ENCODE peak calls at places on chromosomes 5 and 9, in six cellular contexts. H is GM12878, X is K562, W is HepG2, M is H1, T is GM12892. N is an unnamed sample.

GRCh38 chr9:3873818-3874217 is 348.0 kb upstream of the RFX3 start:
- DNase-seq in X (no peak), W (no peak), M (no peak), H (no peak), T (no peak), N (no peak)

GRCh38 chr9:4738866-4739586 is 2.0 kb downstream of the AK3 start:
- DNase-seq in W (peak), X (peak), M (no peak), H (no peak), T (no peak), N (no peak)

GRCh38 chr9:124008307-124008854 is 3.2 kb upstream of the LHX2 start:
- DNase-seq in X (no peak), T (no peak), H (no peak), M (peak), W (no peak), N (no peak)

GRCh38 chr5:29367176-29367833 is 1826.2 kb upstream of the CDH6 start:
- DNase-seq in X (no peak), H (no peak), W (peak), M (no peak), T (no peak), N (no peak)

GRCh38 chr5:156359452-156359851 is 32.5 kb downstream of the SGCD start:
- DNase-seq in H (no peak), X (no peak), W (no peak), M (no peak), T (no peak), N (no peak)

GRCh38 chr5:155773680-155774079 is 553.3 kb upstream of the SGCD start:
- DNase-seq in M (no peak), W (no peak), X (no peak), T (no peak), H (no peak), N (no peak)

GRCh38 chr9:14400658-14400995 is 86.7 kb upstream of the NFIB start:
- DNase-seq in H (no peak), W (peak), X (peak), M (peak), T (no peak), N (no peak)

GRCh38 chr5:89968870-89969472 is 440.6 kb downstream of the CETN3 start:
- DNase-seq in M (no peak), W (no peak), H (no peak), T (no peak), X (no peak), N (no peak)

GRCh38 chr5:43287493-43287892 is 25.7 kb downstream of the HMGCS1 start:
- DNase-seq in M (no peak), W (no peak), X (no peak), T (no peak), H (no peak), N (no peak)

GRCh38 chr9:124764774-124765438 is 6.2 kb downstream of the NR6A1 start:
- DNase-seq in H (no peak), M (no peak), W (peak), T (no peak), X (peak), N (no peak)

GRCh38 chr5:111121926-111122325 is 29.8 kb downstream of the WDR36 start:
- DNase-seq in X (no peak), W (no peak), T (no peak), M (no peak), H (no peak), N (no peak)

GRCh38 chr9:33249087-33249657 is 9.2 kb downstream of the SPINK4 start:
- DNase-seq in H (no peak), M (no peak), T (no peak), W (no peak), X (no peak), N (no peak)

GRCh38 chr9:137502008-137502913 is 43.1 kb upstream of the NSMF start:
- DNase-seq in T (peak), H (no peak), M (no peak), X (peak), W (no peak), N (peak)

GRCh38 chr5:171975262-171975876 is 31.1 kb downstream of the FBXW11 start:
- DNase-seq in W (no peak), M (no peak), X (no peak), H (no peak), T (no peak), N (no peak)

GRCh38 chr5:141632650-141633049 is 4.0 kb downstream of the HDAC3 start:
- DNase-seq in H (no peak), W (no peak), T (no peak), X (no peak), M (no peak), N (no peak)

GRCh38 chr5:88727705-88728313 is 155.2 kb downstream of the MEF2C start:
- DNase-seq in M (no peak), T (no peak), X (peak), W (no peak), H (no peak), N (no peak)

GRCh38 chr9:104232781-104233341 is 138.8 kb downstream of the SMC2 start:
- DNase-seq in H (no peak), X (no peak), M (no peak), W (no peak), T (no peak), N (no peak)

GRCh38 chr5:109739741-109740140 is 50.0 kb downstream of the MAN2A1 start:
- DNase-seq in X (no peak), T (no peak), W (no peak), M (no peak), H (no peak), N (no peak)

GRCh38 chr5:155015239-155015638 is 1.7 kb downstream of the KIF4B start:
- DNase-seq in M (no peak), T (no peak), H (no peak), X (no peak), W (no peak), N (no peak)

GRCh38 chr5:72138943-72139467 is 31.7 kb downstream of the MAP1B start:
- DNase-seq in H (peak), M (no peak), W (no peak), X (peak), T (no peak), N (no peak)

GRCh38 chr5:172147857-172148256 is 40.2 kb downstream of the STK10 start:
- DNase-seq in M (no peak), W (no peak), T (no peak), H (no peak), X (peak), N (no peak)

GRCh38 chr5:81579525-81579924 is 171.4 kb downstream of the SSBP2 start:
- DNase-seq in X (peak), H (no peak), T (no peak), M (no peak), W (no peak), N (no peak)

GRCh38 chr9:93295031-93295430 is 111.1 kb downstream of the WNK2 start:
- DNase-seq in H (no peak), M (no peak), W (no peak), T (no peak), X (no peak), N (peak)

GRCh38 chr9:117296453-117296852 is 118.4 kb downstream of the ASTN2 start:
- DNase-seq in T (no peak), W (no peak), M (no peak), H (no peak), X (no peak), N (no peak)

GRCh38 chr9:3957296-3957695 is 342.6 kb downstream of the GLIS3 start:
- DNase-seq in H (no peak), X (no peak), T (no peak), W (no peak), M (no peak), N (no peak)

GRCh38 chr5:138449501-138450239 is 10.8 kb downstream of the REEP2 start:
- DNase-seq in T (peak), X (peak), H (no peak), W (peak), M (peak), N (peak)

GRCh38 chr9:132946216-132946615 is 1.8 kb upstream of the TSC1 start:
- DNase-seq in H (no peak), T (no peak), W (no peak), X (no peak), M (no peak), N (no peak)

GRCh38 chr9:113599647-113600476 is 136.3 kb downstream of the RGS3 start:
- DNase-seq in M (no peak), X (no peak), H (no peak), T (no peak), W (no peak), N (no peak)

GRCh38 chr5:95759634-95760033 is 28.5 kb downstream of the RHOBTB3 start:
- DNase-seq in T (no peak), M (no peak), H (no peak), W (peak), X (no peak), N (no peak)

GRCh38 chr5:72366324-72366976 is 46.3 kb downstream of the PTCD2 start:
- DNase-seq in T (no peak), W (peak), X (peak), H (peak), M (no peak), N (no peak)

GRCh38 chr5:128163991-128164390 is 80.4 kb downstream of the SLC12A2 start:
- DNase-seq in X (no peak), M (no peak), T (no peak), H (no peak), W (no peak), N (no peak)

GRCh38 chr9:129402341-129402739 is 218.6 kb downstream of the C9orf50 start:
- DNase-seq in X (no peak), M (peak), W (no peak), T (no peak), H (no peak), N (no peak)

GRCh38 chr9:18585996-18586395 is 112.0 kb downstream of the ADAMTSL1 start:
- DNase-seq in T (no peak), M (no peak), W (no peak), H (no peak), X (no peak), N (no peak)

DNA sequence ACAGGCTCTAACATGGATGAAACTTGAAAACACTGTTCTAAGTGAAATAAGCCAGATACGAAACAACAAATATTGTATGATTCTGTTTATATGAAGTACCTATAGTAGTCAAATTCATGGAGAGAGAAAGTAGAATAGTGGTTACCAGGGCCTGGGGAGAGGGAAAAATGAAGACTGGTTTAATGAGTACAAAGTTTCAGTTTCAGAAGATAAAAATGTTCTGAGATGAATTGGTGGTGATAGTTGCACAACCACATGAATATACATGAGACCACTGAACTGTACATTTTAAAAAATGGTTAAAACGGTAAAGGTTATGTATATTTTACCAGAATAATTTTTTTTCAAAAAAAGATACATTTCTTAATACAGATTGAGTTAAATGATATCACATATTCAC is 521.5 kb downstream of the EFNA5 start:
- DNase-seq in X (no peak), M (no peak), T (no peak), H (peak), W (no peak), N (no peak)
- TF ChIP-seq TAF1 in X (no peak), M (no peak), T (no peak), H (no peak), W (no peak), N (no peak)

GRCh38 chr5:84383816-84384603 is 670 bp downstream of the EDIL3 start:
- DNase-seq in H (no peak), T (no peak), M (peak), X (no peak), W (no peak), N (no peak)
- TF ChIP-seq POLR2A in H (no peak), T (no peak), M (no peak), X (no peak), W (no peak), N (no peak)

GRCh38 chr9:126550891-126551351 is 62.8 kb upstream of the LMX1B start:
- DNase-seq in H (no peak), M (no peak), T (no peak), X (no peak), W (no peak), N (no peak)
- TF ChIP-seq POLR2AphosphoS5 in H (no peak), M (no peak), T (no peak), X (no peak), W (no peak), N (no peak)

GRCh38 chr9:36937951-36938350 is 96.1 kb downstream of the PAX5 start:
- DNase-seq in W (no peak), T (no peak), M (no peak), H (no peak), X (no peak), N (no peak)

GRCh38 chr9:36935768-36936497 is 98.1 kb downstream of the PAX5 start:
- DNase-seq in W (no peak), H (peak), M (no peak), T (no peak), X (no peak), N (no peak)

GRCh38 chr9:36939214-36939613 is 94.9 kb downstream of the PAX5 start:
- DNase-seq in X (no peak), W (no peak), H (no peak), T (no peak), M (no peak), N (no peak)

GRCh38 chr9:36936498-36936831 is 97.6 kb downstream of the PAX5 start:
- DNase-seq in T (no peak), W (no peak), M (no peak), H (no peak), X (no peak), N (no peak)

GRCh38 chr9:36937346-36937745 is 96.7 kb downstream of the PAX5 start:
- DNase-seq in X (no peak), M (no peak), T (no peak), H (no peak), W (no peak), N (no peak)
- TF ChIP-seq TAF1 in X (no peak), M (no peak), T (no peak), H (no peak), W (no peak), N (no peak)

DNA sequence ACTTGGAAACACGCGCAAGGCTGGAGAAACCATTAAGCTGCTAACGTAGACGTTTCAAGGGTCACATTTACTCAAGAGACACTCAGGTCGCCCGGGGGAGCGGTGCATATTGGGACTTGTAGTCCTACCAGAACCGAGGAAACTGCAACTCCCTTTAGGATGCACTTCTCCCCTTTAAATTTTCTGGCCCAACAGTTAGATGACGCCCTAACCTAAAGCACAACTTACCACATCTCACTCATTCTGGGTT is 384 bp upstream of the DMXL1 start:
- DNase-seq in W (no peak), H (no peak), T (peak), M (no peak), X (no peak), N (peak)
- TF ChIP-seq POLR2A in W (peak), H (no peak), T (no peak), M (peak), X (peak), N (no peak)